ENCODE peak calls at places on chromosome 2, in six cellular contexts. One of them, this sample, is unnamed.
A peak's percentile ranks its signal among the peaks of the same experiment; 100 is the strongest.

GRCh38 chr2:132804045-132804444 is 134.0 kb upstream of the LYPD1 start:
- DNase-seq in CD8-positive, alpha-beta T cell: no peak
- DNase-seq in stimulated activated CD4-positive, alpha-beta T cell treated with anti-CD3 and anti-CD28 coated beads, Interleukin-1b, Interleukin-23, amount 100 ng/mL, for 24 hours: no peak
- DNase-seq in adrenal gland: no peak
- DNase-seq in posterior cingulate gyrus: no peak
- DNase-seq in GM20000: no peak
- DNase-seq in this sample: no peak

GRCh38 chr2:144550916-144551315 is 31.0 kb upstream of the ZEB2 start:
- DNase-seq in GM20000: no peak
- DNase-seq in posterior cingulate gyrus: no peak
- DNase-seq in adrenal gland: no peak
- DNase-seq in CD8-positive, alpha-beta T cell: no peak
- DNase-seq in stimulated activated CD4-positive, alpha-beta T cell treated with anti-CD3 and anti-CD28 coated beads, Interleukin-1b, Interleukin-23, amount 100 ng/mL, for 24 hours: no peak
- DNase-seq in this sample: no peak

GRCh38 chr2:70966681-70967080 is 11.7 kb upstream of the ANKRD53 start:
- DNase-seq in stimulated activated CD4-positive, alpha-beta T cell treated with anti-CD3 and anti-CD28 coated beads, Interleukin-1b, Interleukin-23, amount 100 ng/mL, for 24 hours: no peak
- DNase-seq in posterior cingulate gyrus: no peak
- DNase-seq in GM20000: no peak
- DNase-seq in CD8-positive, alpha-beta T cell: no peak
- DNase-seq in adrenal gland: no peak
- DNase-seq in this sample: no peak

GRCh38 chr2:3198119-3198518 is 179.5 kb downstream of the EIPR1 start:
- DNase-seq in stimulated activated CD4-positive, alpha-beta T cell treated with anti-CD3 and anti-CD28 coated beads, Interleukin-1b, Interleukin-23, amount 100 ng/mL, for 24 hours: no peak
- DNase-seq in adrenal gland: no peak
- DNase-seq in GM20000: no peak
- DNase-seq in posterior cingulate gyrus: no peak
- DNase-seq in CD8-positive, alpha-beta T cell: no peak
- DNase-seq in this sample: no peak

GRCh38 chr2:27756544-27757498 is 14.7 kb upstream of the MRPL33 start:
- DNase-seq in posterior cingulate gyrus: no peak
- DNase-seq in CD8-positive, alpha-beta T cell: no peak
- DNase-seq in GM20000: no peak
- DNase-seq in stimulated activated CD4-positive, alpha-beta T cell treated with anti-CD3 and anti-CD28 coated beads, Interleukin-1b, Interleukin-23, amount 100 ng/mL, for 24 hours: no peak
- DNase-seq in adrenal gland: peak; percentile 62
- DNase-seq in this sample: no peak

GRCh38 chr2:70645733-70646420 is 92.3 kb upstream of the TGFA start:
- DNase-seq in CD8-positive, alpha-beta T cell: no peak
- DNase-seq in adrenal gland: no peak
- DNase-seq in stimulated activated CD4-positive, alpha-beta T cell treated with anti-CD3 and anti-CD28 coated beads, Interleukin-1b, Interleukin-23, amount 100 ng/mL, for 24 hours: no peak
- DNase-seq in GM20000: no peak
- DNase-seq in posterior cingulate gyrus: no peak
- DNase-seq in this sample: no peak

GRCh38 chr2:15750433-15750814 is 158.8 kb downstream of the DDX1 start:
- DNase-seq in adrenal gland: no peak
- DNase-seq in CD8-positive, alpha-beta T cell: no peak
- DNase-seq in posterior cingulate gyrus: no peak
- DNase-seq in GM20000: no peak
- DNase-seq in stimulated activated CD4-positive, alpha-beta T cell treated with anti-CD3 and anti-CD28 coated beads, Interleukin-1b, Interleukin-23, amount 100 ng/mL, for 24 hours: no peak
- DNase-seq in this sample: no peak

GRCh38 chr2:226701052-226701451 is 98.6 kb downstream of the IRS1 start:
- DNase-seq in CD8-positive, alpha-beta T cell: no peak
- DNase-seq in stimulated activated CD4-positive, alpha-beta T cell treated with anti-CD3 and anti-CD28 coated beads, Interleukin-1b, Interleukin-23, amount 100 ng/mL, for 24 hours: no peak
- DNase-seq in posterior cingulate gyrus: no peak
- DNase-seq in adrenal gland: no peak
- DNase-seq in GM20000: no peak
- DNase-seq in this sample: no peak

GRCh38 chr2:118981627-118982026 is 39.6 kb downstream of the MARCO start:
- DNase-seq in GM20000: no peak
- DNase-seq in posterior cingulate gyrus: no peak
- DNase-seq in CD8-positive, alpha-beta T cell: no peak
- DNase-seq in adrenal gland: no peak
- DNase-seq in stimulated activated CD4-positive, alpha-beta T cell treated with anti-CD3 and anti-CD28 coated beads, Interleukin-1b, Interleukin-23, amount 100 ng/mL, for 24 hours: no peak
- DNase-seq in this sample: no peak

GRCh38 chr2:37809525-37809924 is 115.6 kb upstream of the RMDN2 start:
- DNase-seq in CD8-positive, alpha-beta T cell: no peak
- DNase-seq in stimulated activated CD4-positive, alpha-beta T cell treated with anti-CD3 and anti-CD28 coated beads, Interleukin-1b, Interleukin-23, amount 100 ng/mL, for 24 hours: no peak
- DNase-seq in adrenal gland: peak; percentile 35
- DNase-seq in GM20000: no peak
- DNase-seq in posterior cingulate gyrus: no peak
- DNase-seq in this sample: no peak

GRCh38 chr2:237467447-237468179 is 19.4 kb upstream of the MLPH start:
- DNase-seq in GM20000: no peak
- DNase-seq in adrenal gland: no peak
- DNase-seq in posterior cingulate gyrus: no peak
- DNase-seq in CD8-positive, alpha-beta T cell: no peak
- DNase-seq in stimulated activated CD4-positive, alpha-beta T cell treated with anti-CD3 and anti-CD28 coated beads, Interleukin-1b, Interleukin-23, amount 100 ng/mL, for 24 hours: no peak
- DNase-seq in this sample: no peak

This sample was measured in smooth muscle cell of the brain vasculature.